ENCODE peak calls at places on chromosome 6, in six cellular contexts. H is NCI-H774; O is activated CD4-positive, CD25-positive, alpha-beta regulatory T cell; D is body of pancreas; P is brain microvascular endothelial cell; F is mesenteric fat pad. R is an unnamed sample.

GRCh38 chr6:49339096-49339495 is 124.0 kb downstream of the MMUT start:
- DNase-seq in D (no peak), F (no peak), P (no peak), O (no peak), H (no peak), R (no peak)

GRCh38 chr6:137820952-137821351 is 46.1 kb upstream of the TNFAIP3 start:
- DNase-seq in P (no peak), D (no peak), O (no peak), F (no peak), H (no peak), R (no peak)

GRCh38 chr6:90250405-90250804 is 46.2 kb downstream of the BACH2 start:
- DNase-seq in O (no peak), P (no peak), H (no peak), D (no peak), F (no peak), R (no peak)

GRCh38 chr6:81772741-81773140 is 20.3 kb upstream of the TENT5A start:
- DNase-seq in P (peak; percentile 52), F (no peak), D (no peak), H (no peak), O (no peak), R (peak; percentile 86)

GRCh38 chr6:131597448-131597847 is 24.4 kb downstream of the ARG1 start:
- DNase-seq in D (no peak), O (no peak), F (no peak), P (no peak), H (no peak), R (no peak)

GRCh38 chr6:130159876-130160415 is 62.8 kb downstream of the SAMD3 start:
- DNase-seq in O (no peak), H (no peak), D (no peak), P (no peak), F (no peak), R (no peak)

GRCh38 chr6:155521719-155522118 is 66.1 kb upstream of the NOX3 start:
- DNase-seq in H (no peak), D (no peak), P (no peak), F (no peak), O (no peak), R (no peak)

GRCh38 chr6:3336066-3336786 is 77.5 kb downstream of the PSMG4 start:
- DNase-seq in O (no peak), P (no peak), F (no peak), D (no peak), H (no peak), R (no peak)

GRCh38 chr6:137902721-137903120 is 35.7 kb downstream of the TNFAIP3 start:
- DNase-seq in O (no peak), H (no peak), F (no peak), P (no peak), D (no peak), R (no peak)

GRCh38 chr6:111743859-111744692 is 129.2 kb downstream of the FYN start:
- DNase-seq in H (no peak), F (no peak), D (no peak), P (peak; percentile 78), O (no peak), R (no peak)

GRCh38 chr6:19032486-19033295 is 645.5 kb downstream of the RNF144B start:
- DNase-seq in H (no peak), P (no peak), F (no peak), O (no peak), D (no peak), R (no peak)

GRCh38 chr6:168122011-168122410 is 43.0 kb upstream of the FRMD1 start:
- DNase-seq in H (no peak), F (peak; percentile 79), O (no peak), D (no peak), P (no peak), R (no peak)

GRCh38 chr6:116461563-116462507 is 660 bp downstream of the CALHM6 start:
- DNase-seq in F (no peak), H (no peak), P (no peak), D (peak; percentile 20), O (no peak), R (no peak)

GRCh38 chr6:136426627-136427377 is 123.4 kb downstream of the MAP7 start:
- DNase-seq in O (no peak), H (no peak), D (peak; percentile 48), F (no peak), P (no peak), R (no peak)

GRCh38 chr6:125773387-125774341 is 17.1 kb upstream of the NCOA7 start:
- DNase-seq in O (no peak), F (no peak), D (no peak), P (no peak), H (no peak), R (no peak)

GRCh38 chr6:4459981-4460380 is 316.2 kb upstream of the CDYL start:
- DNase-seq in O (no peak), F (no peak), H (no peak), D (no peak), P (no peak), R (no peak)

GRCh38 chr6:106730672-106731071 is 101.3 kb downstream of the QRSL1 start:
- DNase-seq in H (no peak), P (no peak), F (no peak), O (no peak), D (peak; percentile 44), R (no peak)

GRCh38 chr6:42021847-42022754 is 28.2 kb upstream of the TAF8 start:
- DNase-seq in P (no peak), H (no peak), F (no peak), O (no peak), D (no peak), R (no peak)

GRCh38 chr6:89369009-89369408 is 16.5 kb upstream of the UBE2J1 start:
- DNase-seq in F (no peak), P (peak; percentile 47), O (no peak), H (no peak), D (peak; percentile 66), R (peak; percentile 53)

GRCh38 chr6:148508401-148509151 is 165.9 kb downstream of the SASH1 start:
- DNase-seq in D (no peak), F (no peak), O (no peak), H (no peak), P (no peak), R (peak; percentile 85)

GRCh38 chr6:168284187-168284586 is 35.4 kb downstream of the DACT2 start:
- DNase-seq in O (no peak), P (no peak), D (no peak), F (peak; percentile 53), H (no peak), R (no peak)

GRCh38 chr6:901696-902455 is 208.9 kb upstream of the EXOC2 start:
- DNase-seq in P (no peak), F (no peak), O (no peak), D (peak; percentile 45), H (no peak), R (no peak)

GRCh38 chr6:136921521-136921935 is 573 bp upstream of the SLC35D3 start:
- DNase-seq in H (peak; percentile 46), F (no peak), P (no peak), D (peak; percentile 25), O (no peak), R (no peak)

GRCh38 chr6:38499697-38500096 is 140.0 kb downstream of the BTBD9 start:
- DNase-seq in F (no peak), O (no peak), P (no peak), D (no peak), H (no peak), R (no peak)

GRCh38 chr6:81854474-81854873 is 102.0 kb upstream of the TENT5A start:
- DNase-seq in F (no peak), O (no peak), P (no peak), D (no peak), H (no peak), R (no peak)

GRCh38 chr6:37482356-37483292 is 17.1 kb downstream of the CCDC167 start:
- DNase-seq in H (no peak), D (no peak), O (no peak), P (no peak), F (no peak), R (no peak)

GRCh38 chr6:169131356-169131755 is 122.3 kb downstream of the THBS2 start:
- DNase-seq in D (no peak), P (no peak), O (no peak), F (no peak), H (no peak), R (no peak)

GRCh38 chr6:90194371-90194841 is 102.2 kb downstream of the BACH2 start:
- DNase-seq in P (peak; percentile 86), D (no peak), O (no peak), H (no peak), F (no peak), R (peak; percentile 58)

GRCh38 chr6:34267746-34268145 is 18.9 kb upstream of the SMIM29 start:
- DNase-seq in H (no peak), F (no peak), P (no peak), O (no peak), D (no peak), R (no peak)

GRCh38 chr6:25613415-25613814 is 38.6 kb upstream of the SCGN start:
- DNase-seq in P (no peak), H (no peak), F (no peak), O (no peak), D (no peak), R (no peak)

GRCh38 chr6:134676307-134677281 is 273.3 kb downstream of the ALDH8A1 start:
- DNase-seq in H (peak; percentile 44), O (no peak), D (no peak), F (no peak), P (peak; percentile 33), R (no peak)

GRCh38 chr6:170279977-170280688 is 10.7 kb downstream of the DLL1 start:
- DNase-seq in O (no peak), D (peak; percentile 72), F (peak; percentile 91), H (peak; percentile 97), P (no peak), R (peak; percentile 23)

GRCh38 chr6:37173573-37174195 is 3.7 kb downstream of the PIM1 start:
- DNase-seq in H (no peak), F (no peak), P (no peak), O (no peak), D (no peak), R (no peak)

GRCh38 chr6:32868257-32868788 is 14.3 kb downstream of the PSMB9 start:
- DNase-seq in O (peak; percentile 80), F (no peak), P (peak; percentile 51), D (peak; percentile 85), H (peak; percentile 42), R (peak; percentile 56)

GRCh38 chr6:127641905-127642304 is 64.9 kb downstream of the C6orf58 start:
- DNase-seq in O (no peak), H (peak; percentile 51), D (peak; percentile 14), F (no peak), P (peak; percentile 21), R (peak; percentile 8)

GRCh38 chr6:89727501-89727900 is 89.0 kb upstream of the LYRM2 start:
- DNase-seq in H (no peak), F (no peak), P (no peak), O (no peak), D (no peak), R (no peak)

GRCh38 chr6:166169549-166170421 is 2.1 kb upstream of the TBXT start:
- DNase-seq in D (no peak), O (no peak), H (no peak), P (no peak), F (no peak), R (no peak)

GRCh38 chr6:125918681-125919566 is 37.6 kb upstream of the HINT3 start:
- DNase-seq in H (peak; percentile 51), P (peak; percentile 85), D (peak; percentile 47), F (no peak), O (no peak), R (peak; percentile 54)

GRCh38 chr6:100257661-100258395 is 206.9 kb downstream of the SIM1 start:
- DNase-seq in F (no peak), H (peak; percentile 78), P (peak; percentile 82), O (no peak), D (no peak), R (peak; percentile 77)